ENCODE peak calls at places on chromosomes 16 and 17, in six cellular contexts. T, C, I, A, M and R are unnamed samples.
A peak's percentile ranks its signal among the peaks of the same experiment; 100 is the strongest.

GRCh38 chr17:2850991-2851390 is 54.8 kb downstream of the RAP1GAP2 start:
- DNase-seq in I (no peak), A (peak; percentile 9), C (no peak), M (no peak), T (no peak), R (no peak)

GRCh38 chr16:53817117-53817516 is 113.2 kb downstream of the FTO start:
- DNase-seq in A (peak; percentile 96), I (no peak), M (no peak), C (no peak), T (no peak), R (no peak)

GRCh38 chr17:35022536-35023063 is 40.9 kb downstream of the RFFL start:
- DNase-seq in I (peak; percentile 79), A (peak; percentile 78), M (no peak), C (peak; percentile 43), T (no peak), R (no peak)

GRCh38 chr16:11561440-11561797 is 25.3 kb downstream of the LITAF start:
- DNase-seq in C (no peak), T (no peak), M (no peak), A (no peak), I (no peak), R (no peak)

GRCh38 chr17:15348030-15348429 is 6.6 kb upstream of the TEKT3 start:
- DNase-seq in A (peak; percentile 28), M (peak; percentile 79), I (no peak), T (no peak), C (no peak), R (no peak)

GRCh38 chr17:4607773-4608187 is 23.5 kb downstream of the SMTNL2 start:
- DNase-seq in A (peak; percentile 40), C (no peak), I (no peak), T (no peak), M (no peak), R (no peak)

GRCh38 chr16:51359141-51359960 is 208.3 kb upstream of the SALL1 start:
- DNase-seq in I (no peak), C (no peak), M (no peak), A (peak; percentile 11), T (no peak), R (no peak)

GRCh38 chr17:980406-981291 is 1.1 kb upstream of the NXN start:
- DNase-seq in T (peak; percentile 59), A (peak; percentile 80), C (peak; percentile 49), I (peak; percentile 72), M (peak; percentile 76), R (peak; percentile 85)

GRCh38 chr17:50280068-50280467 is 5.8 kb downstream of the TMEM92 start:
- DNase-seq in I (no peak), T (no peak), M (no peak), C (no peak), A (no peak), R (no peak)

GRCh38 chr16:84054916-84055315 is 12.3 kb upstream of the SLC38A8 start:
- DNase-seq in I (no peak), T (no peak), M (no peak), C (no peak), A (no peak), R (no peak)

GRCh38 chr16:31125844-31126243 is 8.4 kb downstream of the KAT8 start:
- DNase-seq in A (no peak), C (no peak), M (no peak), I (no peak), T (no peak), R (no peak)

GRCh38 chr17:6870841-6871240 is 39.3 kb upstream of the TEKT1 start:
- DNase-seq in I (no peak), M (no peak), T (no peak), A (no peak), C (no peak), R (no peak)

GRCh38 chr16:49858200-49859129 is 2.6 kb upstream of the ZNF423 start:
- DNase-seq in C (no peak), M (peak; percentile 19), I (peak; percentile 48), T (peak; percentile 53), A (no peak), R (peak; percentile 28)

GRCh38 chr17:49519781-49520180 is 24.7 kb downstream of the NGFR start:
- DNase-seq in C (no peak), I (no peak), A (no peak), M (no peak), T (no peak), R (no peak)

GRCh38 chr16:2296662-2297505 is 29.0 kb upstream of the RNPS1 start:
- DNase-seq in M (no peak), T (no peak), A (peak; percentile 24), I (peak; percentile 46), C (no peak), R (peak; percentile 38)